ENCODE peak calls at places on chromosomes 4 and X, in six cellular contexts. A is K562, Y is upper lobe of left lung, U is HCT116, G is GM12878, P is HepG2. N is an unnamed sample.

GRCh38 chrX:154449618-154450017 is 5.7 kb downstream of the FAM50A start:
- ATAC-seq in A (no peak), Y (no peak), U (no peak), G (no peak), P (no peak), N (no peak)

GRCh38 chr4:73453701-73454005 is 17.6 kb downstream of the AFP start:
- ATAC-seq in A (no peak), Y (no peak), U (no peak), G (no peak), P (no peak), N (no peak)

GRCh38 chr4:2333356-2333841 is 71.5 kb upstream of the MXD4 start:
- ATAC-seq in A (no peak), Y (peak; percentile 62), U (peak; percentile 12), G (peak; percentile 89), P (peak; percentile 67), N (no peak)

GRCh38 chr4:150212927-150213326 is 134.7 kb downstream of the DCLK2 start:
- ATAC-seq in A (no peak), Y (no peak), U (peak; percentile 8), G (peak; percentile 69), P (no peak), N (no peak)

GRCh38 chr4:46844325-46844917 is 64.6 kb downstream of the COX7B2 start:
- ATAC-seq in A (peak; percentile 43), Y (no peak), U (no peak), G (peak; percentile 81), P (peak; percentile 60), N (no peak)

GRCh38 chrX:53422915-53423268 is 219 bp downstream of the RIBC1 start:
- ATAC-seq in A (peak; percentile 1), Y (peak; percentile 35), U (peak; percentile 6), G (no peak), P (peak; percentile 36), N (peak; percentile 11)

GRCh38 chr4:136319789-136320470 is 1212.4 kb downstream of the PCDH18 start:
- ATAC-seq in A (no peak), Y (peak; percentile 34), U (peak; percentile 93), G (no peak), P (no peak), N (no peak)

GRCh38 chr4:32216502-32216901 is 1496.3 kb downstream of the PCDH7 start:
- ATAC-seq in A (no peak), Y (peak; percentile 66), U (no peak), G (no peak), P (no peak), N (no peak)

GRCh38 chr4:68410149-68410548 is 37.1 kb upstream of the TMPRSS11E start:
- ATAC-seq in A (no peak), Y (no peak), U (no peak), G (no peak), P (no peak), N (no peak)

GRCh38 chrX:3690140-3690539 is 23.3 kb downstream of the PRKX start:
- ATAC-seq in A (peak; percentile 47), Y (no peak), U (no peak), G (no peak), P (no peak), N (no peak)

GRCh38 chr4:74258949-74259348 is 49.3 kb upstream of the EPGN start:
- ATAC-seq in A (no peak), Y (no peak), U (no peak), G (no peak), P (no peak), N (no peak)

GRCh38 chr4:83772680-83773079 is 236.8 kb downstream of the GPAT3 start:
- ATAC-seq in A (no peak), Y (no peak), U (no peak), G (no peak), P (no peak), N (no peak)

GRCh38 chr4:101123231-101123630 is 224.1 kb downstream of the PPP3CA start:
- ATAC-seq in A (no peak), Y (no peak), U (peak; percentile 74), G (no peak), P (no peak), N (no peak)

GRCh38 chr4:33369366-33369899 is 2649.3 kb downstream of the PCDH7 start:
- ATAC-seq in A (no peak), Y (no peak), U (peak; percentile 78), G (no peak), P (no peak), N (no peak)

GRCh38 chr4:15833801-15834200 is 55.7 kb downstream of the CD38 start:
- ATAC-seq in A (no peak), Y (no peak), U (no peak), G (no peak), P (no peak), N (peak; percentile 58)

GRCh38 chr4:5524451-5524850 is 183.9 kb downstream of the EVC2 start:
- ATAC-seq in A (no peak), Y (no peak), U (no peak), G (no peak), P (no peak), N (no peak)

GRCh38 chrX:66635360-66635759 is 3.5 kb downstream of the EDA2R start:
- ATAC-seq in A (no peak), Y (no peak), U (no peak), G (no peak), P (no peak), N (no peak)

GRCh38 chr4:705278-706082 is at the start of gene PCGF3:
- ATAC-seq in A (peak; percentile 97), Y (peak; percentile 98), U (peak; percentile 97), G (peak; percentile 98), P (peak; percentile 89), N (peak; percentile 98)
- TF ChIP-seq POLR2A in A (peak; percentile 61), Y (no peak), U (peak; percentile 48), G (peak; percentile 46), P (no peak), N (peak; percentile 34)

GRCh38 chrX:43817454-43817853 is 64.8 kb downstream of the MAOB start:
- ATAC-seq in A (no peak), Y (no peak), U (no peak), G (no peak), P (no peak), N (no peak)
- TF ChIP-seq CTCF in A (no peak), Y (no peak), U (no peak), G (no peak), P (no peak), N (no peak)

GRCh38 chr4:118995693-118996391 is 107.2 kb downstream of the SYNPO2 start:
- ATAC-seq in A (no peak), Y (no peak), U (no peak), G (no peak), P (no peak), N (no peak)

GRCh38 chr4:119000400-119000799 is 111.7 kb downstream of the SYNPO2 start:
- ATAC-seq in A (no peak), Y (no peak), U (no peak), G (no peak), P (no peak), N (peak; percentile 76)

GRCh38 chr4:118994030-118994429 is 105.4 kb downstream of the SYNPO2 start:
- ATAC-seq in A (no peak), Y (no peak), U (no peak), G (no peak), P (no peak), N (peak; percentile 75)

GRCh38 chr4:118999919-119000318 is 111.3 kb downstream of the SYNPO2 start:
- ATAC-seq in A (no peak), Y (no peak), U (no peak), G (no peak), P (no peak), N (no peak)

DNA sequence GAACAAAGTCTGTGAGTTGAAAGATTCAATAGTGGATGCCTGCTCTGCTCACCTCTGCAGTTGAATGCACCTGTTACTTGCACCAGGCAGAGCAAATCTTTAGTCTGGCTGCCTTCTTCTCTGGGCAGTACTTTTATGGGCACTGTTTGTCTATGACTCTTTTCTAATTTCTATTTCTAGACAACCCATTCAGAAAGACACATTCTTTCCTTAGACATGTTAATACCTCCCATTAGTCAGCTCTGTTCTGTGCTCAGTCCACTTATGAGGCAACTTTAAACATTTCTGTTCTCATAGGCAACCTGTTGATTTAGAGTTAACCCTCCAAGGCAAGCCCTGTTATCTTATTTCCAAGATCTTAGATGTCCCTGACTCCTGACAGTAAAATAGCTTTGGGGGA is 108.9 kb downstream of the SYNPO2 start:
- ATAC-seq in A (no peak), Y (no peak), U (no peak), G (no peak), P (no peak), N (peak; percentile 79)
- TF ChIP-seq POLR2AphosphoS5 in A (no peak), Y (no peak), U (no peak), G (no peak), P (no peak), N (peak; percentile 95)

GRCh38 chr4:47915378-47915777 is 995 bp upstream of the NFXL1 start:
- ATAC-seq in A (no peak), Y (no peak), U (no peak), G (no peak), P (no peak), N (no peak)

GRCh38 chr4:47913328-47913727 is 1.1 kb downstream of the NFXL1 start:
- ATAC-seq in A (no peak), Y (no peak), U (no peak), G (no peak), P (no peak), N (no peak)

GRCh38 chr4:47913858-47914218 is 545 bp downstream of the NFXL1 start:
- ATAC-seq in A (peak; percentile 75), Y (peak; percentile 68), U (peak; percentile 33), G (peak; percentile 61), P (peak; percentile 77), N (peak; percentile 3)

GRCh38 chr4:47914926-47915237 is 499 bp upstream of the NFXL1 start:
- ATAC-seq in A (peak; percentile 14), Y (no peak), U (peak; percentile 14), G (no peak), P (no peak), N (peak; percentile 24)

GRCh38 chr4:47914219-47914925 is at the start of gene NFXL1:
- ATAC-seq in A (peak; percentile 97), Y (peak; percentile 100), U (peak; percentile 97), G (peak; percentile 97), P (peak; percentile 97), N (peak; percentile 100)
- TF ChIP-seq POLR2A in A (peak; percentile 93), Y (no peak), U (peak; percentile 90), G (peak; percentile 91), P (peak; percentile 97), N (peak; percentile 70)

DNA sequence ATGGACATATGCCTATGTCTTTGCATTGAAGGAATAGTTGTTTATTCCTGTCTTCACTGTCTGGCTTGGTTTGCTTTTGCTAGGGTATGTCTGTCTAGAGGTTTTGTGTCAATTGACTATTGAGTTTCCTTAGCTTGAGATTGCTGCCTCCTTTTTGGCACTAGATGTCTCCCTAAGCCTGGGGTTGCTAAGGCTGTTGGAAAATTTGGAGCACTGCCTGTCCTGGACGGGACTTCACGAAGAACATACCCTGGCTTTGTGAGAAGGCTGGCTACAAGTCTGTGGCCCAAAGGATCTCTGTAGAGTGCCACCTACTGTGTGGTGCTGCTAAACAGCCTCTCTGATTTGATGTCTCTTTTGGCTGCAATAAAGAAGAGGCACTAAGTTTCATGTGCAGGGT is 183.8 kb upstream of the NUDT10 start:
- ATAC-seq in A (no peak), Y (no peak), U (peak; percentile 72), G (no peak), P (no peak), N (no peak)
- TF ChIP-seq CTCF in A (no peak), Y (no peak), U (peak; percentile 25), G (no peak), P (peak; percentile 20), N (no peak)

DNA sequence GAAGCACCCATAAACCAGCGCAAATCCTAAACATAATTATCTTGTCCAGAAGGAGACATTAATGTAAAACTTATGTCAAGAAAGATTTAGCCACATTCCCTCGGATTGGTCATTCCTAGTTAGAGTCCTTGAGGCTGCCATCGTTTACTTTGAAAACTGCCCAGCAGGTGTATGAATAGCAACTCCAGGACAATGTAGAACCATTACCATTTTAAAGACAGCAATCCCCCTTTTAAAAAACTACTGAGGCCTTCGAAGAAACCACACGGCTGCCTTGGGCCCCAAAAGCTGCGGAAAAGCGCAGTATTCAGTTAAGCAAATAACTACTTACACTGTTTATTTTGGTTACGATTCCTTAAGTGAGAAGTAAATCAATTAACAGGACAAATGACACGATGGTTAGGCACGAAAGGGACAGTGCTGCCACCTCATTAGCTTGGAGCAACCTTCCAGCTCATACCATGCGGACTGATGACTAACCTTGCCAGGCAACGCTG is 814 bp upstream of the SGMS2 start:
- ATAC-seq in A (no peak), Y (no peak), U (peak; percentile 55), G (no peak), P (peak; percentile 53), N (no peak)
- TF ChIP-seq POLR2AphosphoS5 in A (no peak), Y (no peak), U (no peak), G (no peak), P (no peak), N (peak; percentile 65)

N was measured in gastroesophageal sphincter.